ENCODE peak calls at places on chromosomes 7 and 10, in six cellular contexts. Q, L, D, N, A and J are unnamed samples.

GRCh38 chr7:75650062-75650461 is 88.7 kb downstream of the HIP1 start:
- DNase-seq in L (no peak), D (no peak), Q (no peak), A (peak; percentile 64), N (peak; percentile 74), J (peak; percentile 17)

GRCh38 chr10:103833731-103834365 is 21.5 kb downstream of the SH3PXD2A start:
- DNase-seq in Q (no peak), D (peak; percentile 86), L (peak; percentile 52), A (no peak), N (no peak), J (no peak)

GRCh38 chr10:99612167-99612831 is 7.9 kb downstream of the SLC25A28 start:
- DNase-seq in D (no peak), L (no peak), Q (peak; percentile 64), N (peak; percentile 53), A (peak; percentile 75), J (peak; percentile 41)

GRCh38 chr10:60283397-60283796 is 106.3 kb downstream of the ANK3 start:
- DNase-seq in Q (no peak), A (no peak), N (no peak), D (no peak), L (no peak), J (no peak)

GRCh38 chr10:115093286-115093775 is at the start of gene ATRNL1:
- DNase-seq in L (peak; percentile 21), Q (no peak), A (peak; percentile 76), D (peak; percentile 36), N (no peak), J (peak; percentile 59)

GRCh38 chr7:95609277-95609971 is 13.1 kb upstream of the PDK4 start:
- DNase-seq in L (no peak), N (peak; percentile 86), Q (no peak), A (no peak), D (peak; percentile 48), J (peak; percentile 55)

GRCh38 chr10:92087750-92088395 is 164.3 kb downstream of the BTAF1 start:
- DNase-seq in Q (peak; percentile 30), A (peak; percentile 85), L (no peak), N (peak; percentile 81), D (peak; percentile 71), J (peak; percentile 53)

GRCh38 chr10:71868192-71868697 is 17.2 kb upstream of the PSAP start:
- DNase-seq in A (no peak), D (peak; percentile 68), Q (no peak), N (peak; percentile 93), L (no peak), J (peak; percentile 72)